ENCODE peak calls at places on chromosomes 7 and 10, in ten cellular contexts. C, W, M, Y, X, V, D, I, G and T are unnamed samples.

GRCh38 chr10:22805304-22805703 is 90.9 kb upstream of the PIP4K2A start:
- DNase-seq in C (no peak), W (no peak), M (no peak), Y (peak), X (peak), V (no peak), D (no peak), I (no peak), G (no peak), T (no peak)

GRCh38 chr10:125011926-125012705 is 70.2 kb downstream of the ZRANB1 start:
- DNase-seq in C (no peak), W (no peak), M (peak), Y (no peak), X (no peak), V (no peak), D (no peak), I (no peak), G (no peak), T (no peak)

GRCh38 chr10:5751854-5752253 is 61.4 kb downstream of the GDI2 start:
- DNase-seq in C (no peak), W (no peak), M (no peak), Y (no peak), X (no peak), V (no peak), D (no peak), I (no peak), G (no peak), T (no peak)

GRCh38 chr7:137755846-137756685 is 90.7 kb downstream of the DGKI start:
- DNase-seq in C (no peak), W (no peak), M (no peak), Y (no peak), X (no peak), V (no peak), D (no peak), I (no peak), G (no peak), T (no peak)

GRCh38 chr7:1193593-1194424 is 33.8 kb upstream of the ZFAND2A start:
- DNase-seq in C (no peak), W (no peak), M (no peak), Y (no peak), X (peak), V (no peak), D (peak), I (no peak), G (no peak), T (no peak)

GRCh38 chr7:4235596-4235995 is 446.5 kb upstream of the FOXK1 start:
- DNase-seq in C (no peak), W (no peak), M (no peak), Y (no peak), X (no peak), V (no peak), D (no peak), I (no peak), G (no peak), T (no peak)

GRCh38 chr7:140541176-140541512 is 61.8 kb upstream of the MKRN1 start:
- DNase-seq in C (no peak), W (no peak), M (no peak), Y (no peak), X (no peak), V (no peak), D (no peak), I (no peak), G (no peak), T (no peak)

GRCh38 chr10:15433850-15434537 is 62.9 kb upstream of the FAM171A1 start:
- DNase-seq in C (peak), W (peak), M (no peak), Y (peak), X (peak), V (no peak), D (peak), I (no peak), G (no peak), T (no peak)

GRCh38 chr10:133388265-133388972 is 5.5 kb upstream of the MTG1 start:
- DNase-seq in C (no peak), W (no peak), M (no peak), Y (no peak), X (no peak), V (no peak), D (peak), I (no peak), G (no peak), T (no peak)

GRCh38 chr7:151428393-151429231 is 11.3 kb downstream of the CRYGN start:
- DNase-seq in C (peak), W (no peak), M (no peak), Y (no peak), X (no peak), V (no peak), D (no peak), I (no peak), G (no peak), T (no peak)

GRCh38 chr10:77328272-77328816 is 309.3 kb downstream of the KCNMA1 start:
- DNase-seq in C (no peak), W (no peak), M (peak), Y (no peak), X (peak), V (no peak), D (peak), I (peak), G (no peak), T (no peak)

GRCh38 chr7:87083865-87084519 is 24.5 kb upstream of the ELAPOR2 start:
- DNase-seq in C (no peak), W (no peak), M (no peak), Y (no peak), X (no peak), V (no peak), D (no peak), I (no peak), G (no peak), T (no peak)

GRCh38 chr10:123858039-123858740 is 33.4 kb downstream of the CPXM2 start:
- DNase-seq in C (no peak), W (no peak), M (no peak), Y (peak), X (no peak), V (no peak), D (no peak), I (no peak), G (no peak), T (no peak)

GRCh38 chr10:18005781-18006456 is 54.2 kb downstream of the SLC39A12 start:
- DNase-seq in C (peak), W (no peak), M (no peak), Y (no peak), X (peak), V (no peak), D (no peak), I (no peak), G (no peak), T (no peak)

GRCh38 chr10:44310762-44311562 is 73.9 kb downstream of the CXCL12 start:
- DNase-seq in C (no peak), W (peak), M (peak), Y (peak), X (peak), V (peak), D (peak), I (peak), G (peak), T (no peak)

GRCh38 chr7:36749282-36749960 is 25.1 kb upstream of the AOAH start:
- DNase-seq in C (peak), W (no peak), M (no peak), Y (no peak), X (no peak), V (no peak), D (peak), I (no peak), G (no peak), T (no peak)